ENCODE peak calls at places on chromosomes 16 and 17, in ten cellular contexts. V, Q, F, H, D, J, O, B, Y and M are unnamed samples.

GRCh38 chr17:71631483-71631882 is 489.3 kb upstream of the SOX9 start:
- DNase-seq in V (no peak), Q (no peak), F (no peak), H (peak; percentile 26), D (no peak), J (no peak), O (no peak), B (peak; percentile 8), Y (no peak), M (no peak)

GRCh38 chr17:7477392-7478275 is 1.8 kb downstream of the ZBTB4 start:
- DNase-seq in V (no peak), Q (no peak), F (no peak), H (peak; percentile 45), D (peak; percentile 71), J (peak; percentile 28), O (no peak), B (peak; percentile 40), Y (no peak), M (peak; percentile 60)

GRCh38 chr17:51951737-51952136 is 206.8 kb downstream of the CA10 start:
- DNase-seq in V (no peak), Q (no peak), F (no peak), H (peak; percentile 2), D (no peak), J (no peak), O (no peak), B (no peak), Y (no peak), M (no peak)

GRCh38 chr17:73194514-73195222 is 1.8 kb downstream of the COG1 start:
- DNase-seq in V (no peak), Q (no peak), F (no peak), H (no peak), D (no peak), J (no peak), O (no peak), B (no peak), Y (no peak), M (no peak)

GRCh38 chr17:18248300-18248731 is 10.2 kb downstream of the FLII start:
- DNase-seq in V (peak; percentile 56), Q (no peak), F (peak; percentile 70), H (peak; percentile 27), D (peak; percentile 72), J (peak; percentile 81), O (peak; percentile 91), B (peak; percentile 76), Y (peak; percentile 98), M (peak; percentile 86)

GRCh38 chr16:89173629-89173921 is 2.0 kb downstream of the CDH15 start:
- DNase-seq in V (no peak), Q (no peak), F (no peak), H (no peak), D (no peak), J (no peak), O (no peak), B (no peak), Y (no peak), M (no peak)

GRCh38 chr17:73430848-73431247 is 119.0 kb upstream of the CDC42EP4 start:
- DNase-seq in V (no peak), Q (no peak), F (no peak), H (no peak), D (no peak), J (no peak), O (peak; percentile 64), B (no peak), Y (no peak), M (peak; percentile 65)

GRCh38 chr16:37511-37910 is 15.9 kb downstream of the POLR3K start:
- DNase-seq in V (no peak), Q (no peak), F (no peak), H (no peak), D (no peak), J (no peak), O (no peak), B (no peak), Y (no peak), M (no peak)

GRCh38 chr16:55502801-55503366 is 6.0 kb upstream of the LPCAT2 start:
- DNase-seq in V (no peak), Q (no peak), F (peak; percentile 96), H (peak; percentile 87), D (peak; percentile 25), J (no peak), O (no peak), B (peak; percentile 34), Y (no peak), M (peak; percentile 25)

GRCh38 chr17:72890711-72891110 is 201.8 kb downstream of the SLC39A11 start:
- DNase-seq in V (no peak), Q (no peak), F (no peak), H (peak; percentile 2), D (no peak), J (no peak), O (no peak), B (peak; percentile 17), Y (peak; percentile 69), M (no peak)

GRCh38 chr17:40174528-40174927 is 2.7 kb upstream of the RAPGEFL1 start:
- DNase-seq in V (no peak), Q (no peak), F (no peak), H (no peak), D (peak; percentile 37), J (no peak), O (peak; percentile 52), B (no peak), Y (no peak), M (no peak)